ENCODE peak calls at places on chromosomes 12 and 14, in nine cellular contexts. One of them, this sample, is unnamed.

GRCh38 chr14:88286309-88286708 is 36.8 kb downstream of the KCNK10 start:
- DNase-seq in pons: no peak
- DNase-seq in NCI-H510A treated with DMSO at 0.1 percent for 48 hours: no peak
- DNase-seq in astrocyte of the spinal cord: no peak
- DNase-seq in NCI-H1417: no peak
- DNase-seq in lung microvascular endothelial cell: no peak
- DNase-seq in LHCN-M2: no peak
- DNase-seq in activated CD4-positive, alpha-beta T cell treated with anti-CD3 and anti-CD28 coated beads, Interleukin-2, amount 10 ng/mL, durations not matched to agents 7 days and 5 days: no peak
- DNase-seq in DMS53: no peak
- DNase-seq in this sample: no peak

GRCh38 chr12:91108196-91108595 is 3.1 kb downstream of the LUM start:
- DNase-seq in pons: no peak
- DNase-seq in NCI-H510A treated with DMSO at 0.1 percent for 48 hours: no peak
- DNase-seq in astrocyte of the spinal cord: no peak
- DNase-seq in NCI-H1417: no peak
- DNase-seq in lung microvascular endothelial cell: no peak
- DNase-seq in LHCN-M2: no peak
- DNase-seq in activated CD4-positive, alpha-beta T cell treated with anti-CD3 and anti-CD28 coated beads, Interleukin-2, amount 10 ng/mL, durations not matched to agents 7 days and 5 days: no peak
- DNase-seq in DMS53: no peak
- DNase-seq in this sample: no peak

GRCh38 chr12:95593266-95593871 is 42.1 kb upstream of the USP44 start:
- DNase-seq in pons: no peak
- DNase-seq in NCI-H510A treated with DMSO at 0.1 percent for 48 hours: no peak
- DNase-seq in astrocyte of the spinal cord: no peak
- DNase-seq in NCI-H1417: no peak
- DNase-seq in lung microvascular endothelial cell: no peak
- DNase-seq in LHCN-M2: peak
- DNase-seq in activated CD4-positive, alpha-beta T cell treated with anti-CD3 and anti-CD28 coated beads, Interleukin-2, amount 10 ng/mL, durations not matched to agents 7 days and 5 days: no peak
- DNase-seq in DMS53: no peak
- DNase-seq in this sample: no peak

GRCh38 chr12:72035625-72036024 is 97.0 kb downstream of the TPH2 start:
- DNase-seq in pons: no peak
- DNase-seq in NCI-H510A treated with DMSO at 0.1 percent for 48 hours: no peak
- DNase-seq in astrocyte of the spinal cord: no peak
- DNase-seq in NCI-H1417: no peak
- DNase-seq in lung microvascular endothelial cell: no peak
- DNase-seq in LHCN-M2: no peak
- DNase-seq in activated CD4-positive, alpha-beta T cell treated with anti-CD3 and anti-CD28 coated beads, Interleukin-2, amount 10 ng/mL, durations not matched to agents 7 days and 5 days: no peak
- DNase-seq in DMS53: no peak
- DNase-seq in this sample: no peak

GRCh38 chr14:103628684-103629502 is at the start of gene KLC1:
- DNase-seq in pons: peak
- DNase-seq in NCI-H510A treated with DMSO at 0.1 percent for 48 hours: peak
- DNase-seq in astrocyte of the spinal cord: peak
- DNase-seq in NCI-H1417: peak
- DNase-seq in lung microvascular endothelial cell: peak
- DNase-seq in LHCN-M2: peak
- DNase-seq in activated CD4-positive, alpha-beta T cell treated with anti-CD3 and anti-CD28 coated beads, Interleukin-2, amount 10 ng/mL, durations not matched to agents 7 days and 5 days: peak
- DNase-seq in DMS53: peak
- DNase-seq in this sample: no peak

GRCh38 chr12:101230547-101230946 is 20.5 kb upstream of the SLC5A8 start:
- DNase-seq in pons: no peak
- DNase-seq in NCI-H510A treated with DMSO at 0.1 percent for 48 hours: no peak
- DNase-seq in astrocyte of the spinal cord: peak
- DNase-seq in NCI-H1417: no peak
- DNase-seq in lung microvascular endothelial cell: no peak
- DNase-seq in LHCN-M2: peak
- DNase-seq in activated CD4-positive, alpha-beta T cell treated with anti-CD3 and anti-CD28 coated beads, Interleukin-2, amount 10 ng/mL, durations not matched to agents 7 days and 5 days: no peak
- DNase-seq in DMS53: no peak
- DNase-seq in this sample: peak

GRCh38 chr14:76762617-76763361 is 1.5 kb downstream of the VASH1 start:
- DNase-seq in pons: no peak
- DNase-seq in NCI-H510A treated with DMSO at 0.1 percent for 48 hours: no peak
- DNase-seq in astrocyte of the spinal cord: no peak
- DNase-seq in NCI-H1417: peak
- DNase-seq in lung microvascular endothelial cell: no peak
- DNase-seq in LHCN-M2: no peak
- DNase-seq in activated CD4-positive, alpha-beta T cell treated with anti-CD3 and anti-CD28 coated beads, Interleukin-2, amount 10 ng/mL, durations not matched to agents 7 days and 5 days: no peak
- DNase-seq in DMS53: no peak
- DNase-seq in this sample: no peak

GRCh38 chr14:60515244-60515695 is 6.3 kb downstream of the SIX6 start:
- DNase-seq in pons: no peak
- DNase-seq in NCI-H510A treated with DMSO at 0.1 percent for 48 hours: no peak
- DNase-seq in astrocyte of the spinal cord: no peak
- DNase-seq in NCI-H1417: no peak
- DNase-seq in lung microvascular endothelial cell: no peak
- DNase-seq in LHCN-M2: no peak
- DNase-seq in activated CD4-positive, alpha-beta T cell treated with anti-CD3 and anti-CD28 coated beads, Interleukin-2, amount 10 ng/mL, durations not matched to agents 7 days and 5 days: no peak
- DNase-seq in DMS53: no peak
- DNase-seq in this sample: no peak

GRCh38 chr12:68633614-68634558 is 23.2 kb downstream of the RAP1B start:
- DNase-seq in pons: no peak
- DNase-seq in NCI-H510A treated with DMSO at 0.1 percent for 48 hours: no peak
- DNase-seq in astrocyte of the spinal cord: no peak
- DNase-seq in NCI-H1417: no peak
- DNase-seq in lung microvascular endothelial cell: no peak
- DNase-seq in LHCN-M2: no peak
- DNase-seq in activated CD4-positive, alpha-beta T cell treated with anti-CD3 and anti-CD28 coated beads, Interleukin-2, amount 10 ng/mL, durations not matched to agents 7 days and 5 days: no peak
- DNase-seq in DMS53: no peak
- DNase-seq in this sample: no peak

GRCh38 chr14:91420686-91421085 is 3.1 kb upstream of the CCDC88C start:
- DNase-seq in pons: no peak
- DNase-seq in NCI-H510A treated with DMSO at 0.1 percent for 48 hours: no peak
- DNase-seq in astrocyte of the spinal cord: no peak
- DNase-seq in NCI-H1417: no peak
- DNase-seq in lung microvascular endothelial cell: no peak
- DNase-seq in LHCN-M2: no peak
- DNase-seq in activated CD4-positive, alpha-beta T cell treated with anti-CD3 and anti-CD28 coated beads, Interleukin-2, amount 10 ng/mL, durations not matched to agents 7 days and 5 days: peak
- DNase-seq in DMS53: no peak
- DNase-seq in this sample: no peak

GRCh38 chr14:49999216-49999761 is 106.4 kb downstream of the ARF6 start:
- DNase-seq in pons: peak
- DNase-seq in NCI-H510A treated with DMSO at 0.1 percent for 48 hours: no peak
- DNase-seq in astrocyte of the spinal cord: peak
- DNase-seq in NCI-H1417: no peak
- DNase-seq in lung microvascular endothelial cell: peak
- DNase-seq in LHCN-M2: peak
- DNase-seq in activated CD4-positive, alpha-beta T cell treated with anti-CD3 and anti-CD28 coated beads, Interleukin-2, amount 10 ng/mL, durations not matched to agents 7 days and 5 days: peak
- DNase-seq in DMS53: peak
- DNase-seq in this sample: no peak

GRCh38 chr14:77980475-77981321 is 180.8 kb downstream of the ADCK1 start:
- DNase-seq in pons: no peak
- DNase-seq in NCI-H510A treated with DMSO at 0.1 percent for 48 hours: peak
- DNase-seq in astrocyte of the spinal cord: no peak
- DNase-seq in NCI-H1417: peak
- DNase-seq in lung microvascular endothelial cell: no peak
- DNase-seq in LHCN-M2: no peak
- DNase-seq in activated CD4-positive, alpha-beta T cell treated with anti-CD3 and anti-CD28 coated beads, Interleukin-2, amount 10 ng/mL, durations not matched to agents 7 days and 5 days: no peak
- DNase-seq in DMS53: peak
- DNase-seq in this sample: no peak

GRCh38 chr14:68191567-68192321 is 372.2 kb downstream of the RAD51B start:
- DNase-seq in pons: no peak
- DNase-seq in NCI-H510A treated with DMSO at 0.1 percent for 48 hours: peak
- DNase-seq in astrocyte of the spinal cord: peak
- DNase-seq in NCI-H1417: peak
- DNase-seq in lung microvascular endothelial cell: no peak
- DNase-seq in LHCN-M2: peak
- DNase-seq in activated CD4-positive, alpha-beta T cell treated with anti-CD3 and anti-CD28 coated beads, Interleukin-2, amount 10 ng/mL, durations not matched to agents 7 days and 5 days: no peak
- DNase-seq in DMS53: peak
- DNase-seq in this sample: peak

This sample was measured in epithelial cell of proximal tubule.